ENCODE peak calls at places on chromosomes 4 and X, in seven cellular contexts. One of them, this sample, is unnamed.

GRCh38 chrX:109350051-109350450 is 131.8 kb downstream of the GUCY2F start:
- DNase-seq in PC-3: no peak
- DNase-seq in RWPE1: no peak
- DNase-seq in CD4-positive, alpha-beta T cell: no peak
- DNase-seq in ovary: no peak
- DNase-seq in breast epithelium: no peak
- DNase-seq in lung: no peak
- DNase-seq in this sample: no peak

GRCh38 chr4:37827030-37827705 is 682 bp downstream of the PGM2 start:
- DNase-seq in PC-3: peak
- DNase-seq in RWPE1: peak
- DNase-seq in CD4-positive, alpha-beta T cell: no peak
- DNase-seq in ovary: peak
- DNase-seq in breast epithelium: no peak
- DNase-seq in lung: no peak
- DNase-seq in this sample: no peak

GRCh38 chr4:109432203-109432602 is 1.4 kb upstream of the SEC24B start:
- DNase-seq in PC-3: no peak
- DNase-seq in RWPE1: no peak
- DNase-seq in CD4-positive, alpha-beta T cell: no peak
- DNase-seq in ovary: no peak
- DNase-seq in breast epithelium: no peak
- DNase-seq in lung: no peak
- DNase-seq in this sample: no peak

GRCh38 chr4:40423735-40424134 is 88.6 kb downstream of the CHRNA9 start:
- DNase-seq in PC-3: no peak
- DNase-seq in RWPE1: no peak
- DNase-seq in CD4-positive, alpha-beta T cell: no peak
- DNase-seq in ovary: no peak
- DNase-seq in breast epithelium: no peak
- DNase-seq in lung: no peak
- DNase-seq in this sample: no peak

GRCh38 chrX:1112321-1112720 is 100.1 kb downstream of the CRLF2 start:
- DNase-seq in PC-3: no peak
- DNase-seq in RWPE1: no peak
- DNase-seq in CD4-positive, alpha-beta T cell: no peak
- DNase-seq in ovary: no peak
- DNase-seq in breast epithelium: no peak
- DNase-seq in lung: no peak
- DNase-seq in this sample: no peak

GRCh38 chrX:71994601-71995000 is 84.0 kb downstream of the NHSL2 start:
- DNase-seq in PC-3: no peak
- DNase-seq in RWPE1: no peak
- DNase-seq in CD4-positive, alpha-beta T cell: no peak
- DNase-seq in ovary: no peak
- DNase-seq in breast epithelium: no peak
- DNase-seq in lung: peak
- DNase-seq in this sample: no peak

GRCh38 chr4:71066737-71067716 is 73.6 kb downstream of the DCK start:
- DNase-seq in PC-3: peak
- DNase-seq in RWPE1: no peak
- DNase-seq in CD4-positive, alpha-beta T cell: no peak
- DNase-seq in ovary: no peak
- DNase-seq in breast epithelium: no peak
- DNase-seq in lung: no peak
- DNase-seq in this sample: no peak

GRCh38 chrX:34332336-34332735 is 200.2 kb upstream of the FAM47A start:
- DNase-seq in PC-3: peak
- DNase-seq in RWPE1: no peak
- DNase-seq in CD4-positive, alpha-beta T cell: no peak
- DNase-seq in ovary: no peak
- DNase-seq in breast epithelium: no peak
- DNase-seq in lung: no peak
- DNase-seq in this sample: no peak

GRCh38 chr4:73944061-73944875 is 37.6 kb downstream of the PF4 start:
- DNase-seq in PC-3: no peak
- DNase-seq in RWPE1: peak
- DNase-seq in CD4-positive, alpha-beta T cell: no peak
- DNase-seq in ovary: peak
- DNase-seq in breast epithelium: no peak
- DNase-seq in lung: peak
- DNase-seq in this sample: no peak

GRCh38 chr4:124948976-124949597 is 236.6 kb upstream of the ANKRD50 start:
- DNase-seq in PC-3: peak
- DNase-seq in RWPE1: no peak
- DNase-seq in CD4-positive, alpha-beta T cell: no peak
- DNase-seq in ovary: no peak
- DNase-seq in breast epithelium: no peak
- DNase-seq in lung: no peak
- DNase-seq in this sample: no peak

GRCh38 chrX:154890990-154891639 is 5.0 kb downstream of the F8A1 start:
- DNase-seq in PC-3: no peak
- DNase-seq in RWPE1: no peak
- DNase-seq in CD4-positive, alpha-beta T cell: no peak
- DNase-seq in ovary: no peak
- DNase-seq in breast epithelium: no peak
- DNase-seq in lung: no peak
- DNase-seq in this sample: no peak

GRCh38 chrX:125132274-125132673 is 187.4 kb upstream of the TEX13C start:
- DNase-seq in PC-3: peak
- DNase-seq in RWPE1: no peak
- DNase-seq in CD4-positive, alpha-beta T cell: no peak
- DNase-seq in ovary: no peak
- DNase-seq in breast epithelium: no peak
- DNase-seq in lung: no peak
- DNase-seq in this sample: no peak

GRCh38 chrX:45295587-45295986 is 94.9 kb upstream of the DIPK2B start:
- DNase-seq in PC-3: peak
- DNase-seq in RWPE1: peak
- DNase-seq in CD4-positive, alpha-beta T cell: no peak
- DNase-seq in ovary: no peak
- DNase-seq in breast epithelium: no peak
- DNase-seq in lung: no peak
- DNase-seq in this sample: no peak

GRCh38 chr4:86846921-86847320 is 2.3 kb downstream of the SLC10A6 start:
- DNase-seq in PC-3: no peak
- DNase-seq in RWPE1: no peak
- DNase-seq in CD4-positive, alpha-beta T cell: no peak
- DNase-seq in ovary: no peak
- DNase-seq in breast epithelium: no peak
- DNase-seq in lung: no peak
- DNase-seq in this sample: no peak

GRCh38 chrX:47218280-47218919 is at the start of gene CDK16:
- DNase-seq in PC-3: peak
- DNase-seq in RWPE1: peak
- DNase-seq in CD4-positive, alpha-beta T cell: peak
- DNase-seq in ovary: peak
- DNase-seq in breast epithelium: peak
- DNase-seq in lung: peak
- DNase-seq in this sample: peak

GRCh38 chrX:31213941-31214340 is 142.1 kb upstream of the FTHL17 start:
- DNase-seq in PC-3: peak
- DNase-seq in RWPE1: peak
- DNase-seq in CD4-positive, alpha-beta T cell: no peak
- DNase-seq in ovary: no peak
- DNase-seq in breast epithelium: no peak
- DNase-seq in lung: no peak
- DNase-seq in this sample: no peak

GRCh38 chr4:184748251-184748652 is 14.4 kb upstream of the CENPU start:
- DNase-seq in PC-3: no peak
- DNase-seq in RWPE1: peak
- DNase-seq in CD4-positive, alpha-beta T cell: no peak
- DNase-seq in ovary: no peak
- DNase-seq in breast epithelium: no peak
- DNase-seq in lung: no peak
- DNase-seq in this sample: no peak

GRCh38 chrX:102746134-102746584 is 25.6 kb downstream of the GPRASP3 start:
- DNase-seq in PC-3: no peak
- DNase-seq in RWPE1: no peak
- DNase-seq in CD4-positive, alpha-beta T cell: peak
- DNase-seq in ovary: peak
- DNase-seq in breast epithelium: no peak
- DNase-seq in lung: no peak
- DNase-seq in this sample: no peak

GRCh38 chr4:185238261-185238681 is 28.9 kb downstream of the SNX25 start:
- DNase-seq in PC-3: no peak
- DNase-seq in RWPE1: no peak
- DNase-seq in CD4-positive, alpha-beta T cell: no peak
- DNase-seq in ovary: no peak
- DNase-seq in breast epithelium: no peak
- DNase-seq in lung: no peak
- DNase-seq in this sample: no peak

GRCh38 chr4:2071912-2072867 is 13.1 kb downstream of the NAT8L start:
- DNase-seq in PC-3: no peak
- DNase-seq in RWPE1: no peak
- DNase-seq in CD4-positive, alpha-beta T cell: no peak
- DNase-seq in ovary: no peak
- DNase-seq in breast epithelium: no peak
- DNase-seq in lung: no peak
- DNase-seq in this sample: peak

GRCh38 chr4:137203601-137204000 is 328.7 kb downstream of the PCDH18 start:
- DNase-seq in PC-3: no peak
- DNase-seq in RWPE1: no peak
- DNase-seq in CD4-positive, alpha-beta T cell: no peak
- DNase-seq in ovary: no peak
- DNase-seq in breast epithelium: no peak
- DNase-seq in lung: no peak
- DNase-seq in this sample: no peak

GRCh38 chrX:87528487-87528886 is 10.9 kb downstream of the KLHL4 start:
- DNase-seq in PC-3: no peak
- DNase-seq in RWPE1: no peak
- DNase-seq in CD4-positive, alpha-beta T cell: no peak
- DNase-seq in ovary: no peak
- DNase-seq in breast epithelium: no peak
- DNase-seq in lung: no peak
- DNase-seq in this sample: no peak

GRCh38 chr4:144259285-144259684 is 118.8 kb upstream of the GYPA start:
- DNase-seq in PC-3: no peak
- DNase-seq in RWPE1: no peak
- DNase-seq in CD4-positive, alpha-beta T cell: no peak
- DNase-seq in ovary: no peak
- DNase-seq in breast epithelium: no peak
- DNase-seq in lung: no peak
- DNase-seq in this sample: no peak

GRCh38 chr4:77385124-77385969 is 220.3 kb upstream of the CXCL13 start:
- DNase-seq in PC-3: peak
- DNase-seq in RWPE1: peak
- DNase-seq in CD4-positive, alpha-beta T cell: peak
- DNase-seq in ovary: peak
- DNase-seq in breast epithelium: peak
- DNase-seq in lung: peak
- DNase-seq in this sample: no peak

GRCh38 chrX:128623361-128623760 is 571.2 kb upstream of the ACTRT1 start:
- DNase-seq in PC-3: no peak
- DNase-seq in RWPE1: no peak
- DNase-seq in CD4-positive, alpha-beta T cell: no peak
- DNase-seq in ovary: no peak
- DNase-seq in breast epithelium: no peak
- DNase-seq in lung: no peak
- DNase-seq in this sample: no peak

GRCh38 chrX:128622296-128622695 is 570.1 kb upstream of the ACTRT1 start:
- DNase-seq in PC-3: no peak
- DNase-seq in RWPE1: no peak
- DNase-seq in CD4-positive, alpha-beta T cell: no peak
- DNase-seq in ovary: no peak
- DNase-seq in breast epithelium: no peak
- DNase-seq in lung: no peak
- DNase-seq in this sample: no peak

GRCh38 chrX:128616933-128617332 is 564.7 kb upstream of the ACTRT1 start:
- DNase-seq in PC-3: peak
- DNase-seq in RWPE1: peak
- DNase-seq in CD4-positive, alpha-beta T cell: no peak
- DNase-seq in ovary: no peak
- DNase-seq in breast epithelium: no peak
- DNase-seq in lung: no peak
- DNase-seq in this sample: no peak

DNA sequence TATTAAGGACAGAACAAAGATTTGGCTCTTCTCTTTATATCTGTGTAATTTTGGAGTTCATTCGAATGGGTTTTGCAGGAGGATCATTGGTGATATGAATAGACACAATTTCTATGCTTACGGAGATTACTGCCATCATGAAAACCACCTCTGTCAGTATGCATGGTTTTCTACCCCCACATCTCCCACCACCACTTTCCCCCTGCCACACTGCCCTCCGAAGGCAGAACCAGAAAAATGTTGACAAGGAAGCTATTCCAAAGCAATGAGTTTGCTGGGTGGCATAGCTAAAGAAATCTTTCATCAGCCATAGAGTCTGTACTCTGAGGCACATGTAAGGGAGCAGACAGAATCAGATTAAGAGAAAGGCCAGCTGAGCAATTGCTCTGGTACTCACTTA is 567.3 kb upstream of the ACTRT1 start:
- DNase-seq in PC-3: no peak
- DNase-seq in RWPE1: no peak
- DNase-seq in CD4-positive, alpha-beta T cell: no peak
- DNase-seq in ovary: no peak
- DNase-seq in breast epithelium: no peak
- DNase-seq in lung: no peak
- DNase-seq in this sample: no peak
- TF ChIP-seq CTCF in PC-3: no peak
- TF ChIP-seq CTCF in RWPE1: no peak
- TF ChIP-seq CTCF in CD4-positive, alpha-beta T cell: no peak
- TF ChIP-seq CTCF in ovary: no peak
- TF ChIP-seq CTCF in breast epithelium: no peak
- TF ChIP-seq CTCF in lung: no peak
- TF ChIP-seq CTCF in this sample: no peak

GRCh38 chrX:48466696-48467095 is 3.4 kb downstream of the SLC38A5 start:
- DNase-seq in PC-3: no peak
- DNase-seq in RWPE1: no peak
- DNase-seq in CD4-positive, alpha-beta T cell: no peak
- DNase-seq in ovary: no peak
- DNase-seq in breast epithelium: no peak
- DNase-seq in lung: no peak
- DNase-seq in this sample: no peak
- TF ChIP-seq CTCF in PC-3: peak
- TF ChIP-seq CTCF in RWPE1: no peak
- TF ChIP-seq CTCF in CD4-positive, alpha-beta T cell: no peak
- TF ChIP-seq CTCF in ovary: no peak
- TF ChIP-seq CTCF in breast epithelium: no peak
- TF ChIP-seq CTCF in lung: no peak
- TF ChIP-seq CTCF in this sample: peak

GRCh38 chr4:188299161-188299560 is 159.9 kb downstream of the TRIML1 start:
- DNase-seq in PC-3: no peak
- DNase-seq in RWPE1: no peak
- DNase-seq in CD4-positive, alpha-beta T cell: no peak
- DNase-seq in ovary: no peak
- DNase-seq in breast epithelium: no peak
- DNase-seq in lung: no peak
- DNase-seq in this sample: no peak
- TF ChIP-seq CTCF in PC-3: no peak
- TF ChIP-seq CTCF in RWPE1: no peak
- TF ChIP-seq CTCF in CD4-positive, alpha-beta T cell: no peak
- TF ChIP-seq CTCF in ovary: no peak
- TF ChIP-seq CTCF in breast epithelium: no peak
- TF ChIP-seq CTCF in lung: no peak
- TF ChIP-seq CTCF in this sample: no peak

DNA sequence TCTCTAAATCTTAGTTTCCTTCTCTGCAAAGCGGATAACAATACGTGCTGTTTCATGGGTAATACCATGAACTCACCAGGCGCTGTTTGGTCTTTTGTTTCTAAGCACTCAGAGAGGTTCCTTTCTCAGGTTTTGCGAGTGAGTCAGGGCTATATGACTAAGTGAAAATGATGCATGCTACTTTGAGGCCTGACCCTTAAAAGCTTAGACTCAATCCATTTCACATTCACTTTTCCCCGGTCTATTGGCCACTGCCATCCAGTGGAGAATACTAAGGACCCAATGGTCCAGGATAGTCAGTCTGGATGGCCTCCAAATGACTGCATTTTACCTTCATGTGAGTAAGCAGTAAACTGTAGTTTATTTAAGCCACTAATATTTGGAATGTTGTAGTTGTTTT is 400.8 kb upstream of the SLIT2 start:
- DNase-seq in PC-3: peak
- DNase-seq in RWPE1: peak
- DNase-seq in CD4-positive, alpha-beta T cell: no peak
- DNase-seq in ovary: no peak
- DNase-seq in breast epithelium: no peak
- DNase-seq in lung: no peak
- DNase-seq in this sample: no peak
- TF ChIP-seq CTCF in PC-3: peak
- TF ChIP-seq CTCF in RWPE1: no peak
- TF ChIP-seq CTCF in CD4-positive, alpha-beta T cell: no peak
- TF ChIP-seq CTCF in ovary: no peak
- TF ChIP-seq CTCF in breast epithelium: no peak
- TF ChIP-seq CTCF in lung: no peak
- TF ChIP-seq CTCF in this sample: no peak

This sample was measured in CD14-positive monocyte.